ENCODE peak calls at places on chromosomes 6 and 20, in six cellular contexts. G, I, X, B, T and Z are unnamed samples.

GRCh38 chr6:11685411-11686093 is 93.1 kb downstream of the ADTRP start:
- DNase-seq in G (no peak), I (no peak), X (no peak), B (peak), T (no peak), Z (no peak)

GRCh38 chr20:46767127-46767761 is 57.8 kb downstream of the SLC2A10 start:
- DNase-seq in G (no peak), I (no peak), X (peak), B (peak), T (no peak), Z (peak)

GRCh38 chr20:4666001-4666470 is 55.7 kb upstream of the PRND start:
- DNase-seq in G (no peak), I (no peak), X (no peak), B (peak), T (no peak), Z (peak)

GRCh38 chr20:48735112-48735511 is 92.7 kb downstream of the PREX1 start:
- DNase-seq in G (no peak), I (no peak), X (no peak), B (no peak), T (no peak), Z (no peak)

GRCh38 chr6:83908813-83909212 is 49.3 kb downstream of the CYB5R4 start:
- DNase-seq in G (no peak), I (no peak), X (no peak), B (peak), T (no peak), Z (no peak)

GRCh38 chr6:18323935-18324707 is 59.8 kb upstream of the DEK start:
- DNase-seq in G (no peak), I (no peak), X (peak), B (peak), T (no peak), Z (peak)

GRCh38 chr20:14481863-14482262 is 144.5 kb upstream of the FLRT3 start:
- DNase-seq in G (no peak), I (no peak), X (no peak), B (peak), T (no peak), Z (no peak)

GRCh38 chr6:35086636-35087360 is 54.3 kb downstream of the TCP11 start:
- DNase-seq in G (no peak), I (no peak), X (no peak), B (no peak), T (peak), Z (no peak)

GRCh38 chr6:51112731-51113130 is 294.1 kb downstream of the TFAP2B start:
- DNase-seq in G (no peak), I (no peak), X (no peak), B (no peak), T (no peak), Z (no peak)

GRCh38 chr6:65289491-65289890 is 417.5 kb downstream of the EYS start:
- DNase-seq in G (no peak), I (no peak), X (no peak), B (peak), T (no peak), Z (no peak)

GRCh38 chr6:143331362-143331761 is 119.1 kb downstream of the ADAT2 start:
- DNase-seq in G (no peak), I (no peak), X (no peak), B (no peak), T (no peak), Z (no peak)

GRCh38 chr6:93972791-93973190 is 553.4 kb upstream of the EPHA7 start:
- DNase-seq in G (no peak), I (no peak), X (no peak), B (no peak), T (no peak), Z (no peak)

GRCh38 chr20:13119583-13119982 is 101.5 kb upstream of the ISM1 start:
- DNase-seq in G (no peak), I (no peak), X (peak), B (peak), T (no peak), Z (peak)

GRCh38 chr20:63441777-63442493 is 30.5 kb downstream of the KCNQ2 start:
- DNase-seq in G (peak), I (peak), X (no peak), B (peak), T (no peak), Z (peak)
- TF ChIP-seq CTCF in G (peak), I (peak), X (no peak), B (peak), T (no peak), Z (peak)

GRCh38 chr20:61727761-61728160 is 337.9 kb downstream of the TAF4 start:
- DNase-seq in G (no peak), I (no peak), X (no peak), B (no peak), T (no peak), Z (no peak)
- H3K4me3 ChIP-seq in G (no peak), I (no peak), X (no peak), B (no peak), T (no peak), Z (no peak)

DNA sequence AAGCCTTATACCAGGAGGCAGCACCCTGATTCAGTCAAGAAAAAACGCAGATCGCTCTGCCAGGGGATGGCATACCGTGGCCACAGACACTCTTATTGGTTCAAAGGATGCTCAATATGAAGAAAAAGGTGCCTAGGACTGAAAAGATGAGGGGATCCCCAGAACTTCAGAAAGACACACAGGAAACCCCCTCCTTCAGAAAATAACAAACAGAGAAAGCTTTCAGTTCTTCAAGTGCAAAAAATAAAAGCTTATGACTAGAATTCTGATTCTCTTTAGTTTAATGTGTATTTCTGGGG is 17.7 kb upstream of the MYB start:
- DNase-seq in G (no peak), I (no peak), X (peak), B (no peak), T (no peak), Z (peak)
- TF ChIP-seq CTCF in G (no peak), I (no peak), X (no peak), B (no peak), T (no peak), Z (no peak)

GRCh38 chr6:163412345-163412744 is 2.2 kb upstream of the QKI start:
- DNase-seq in G (no peak), I (no peak), X (no peak), B (no peak), T (no peak), Z (no peak)
- H3K4me3 ChIP-seq in G (peak), I (peak), X (no peak), B (peak), T (no peak), Z (peak)

DNA sequence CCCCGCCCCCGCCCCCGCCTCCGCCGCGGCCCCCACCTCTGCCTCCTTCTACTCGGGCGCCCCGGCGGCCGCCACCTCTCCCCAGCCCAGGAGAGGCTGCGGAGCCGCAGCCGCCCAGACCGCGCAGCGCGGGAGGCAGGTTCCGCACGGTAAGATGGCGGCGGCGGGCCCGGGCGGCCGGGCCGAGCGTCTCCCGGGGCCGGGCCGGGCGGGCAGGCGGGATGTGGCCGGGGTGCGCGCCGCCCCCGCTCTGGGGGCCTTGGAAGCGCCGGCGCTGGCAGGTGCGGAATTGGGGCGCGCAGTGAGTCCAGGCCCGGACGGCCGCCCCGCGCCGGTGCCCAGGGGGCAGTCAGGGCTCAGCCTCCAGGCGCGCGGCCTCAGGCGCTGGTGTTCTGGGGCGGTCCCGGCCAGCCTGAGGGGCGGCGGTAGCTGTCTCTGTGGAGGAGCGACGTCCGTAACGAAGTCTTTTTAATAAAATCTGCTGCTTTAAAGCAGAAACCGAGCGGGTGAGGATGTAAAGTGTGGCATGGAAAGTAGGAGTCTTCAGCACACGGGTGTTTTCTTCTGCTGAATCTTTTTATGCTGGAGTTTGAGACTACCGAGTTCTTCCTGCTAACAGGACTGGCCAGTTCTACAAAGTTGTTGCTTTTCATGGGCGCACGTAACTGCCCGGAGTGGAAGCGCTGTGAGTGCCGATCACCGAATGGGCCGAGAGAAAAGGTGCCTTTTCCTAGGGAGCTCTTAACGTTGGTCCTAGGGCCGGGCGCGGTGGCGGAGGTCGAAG is at the start of gene GID8:
- DNase-seq in G (no peak), I (peak), X (peak), B (peak), T (peak), Z (peak)
- TF ChIP-seq CTCF in G (no peak), I (no peak), X (no peak), B (no peak), T (no peak), Z (no peak)

DNA sequence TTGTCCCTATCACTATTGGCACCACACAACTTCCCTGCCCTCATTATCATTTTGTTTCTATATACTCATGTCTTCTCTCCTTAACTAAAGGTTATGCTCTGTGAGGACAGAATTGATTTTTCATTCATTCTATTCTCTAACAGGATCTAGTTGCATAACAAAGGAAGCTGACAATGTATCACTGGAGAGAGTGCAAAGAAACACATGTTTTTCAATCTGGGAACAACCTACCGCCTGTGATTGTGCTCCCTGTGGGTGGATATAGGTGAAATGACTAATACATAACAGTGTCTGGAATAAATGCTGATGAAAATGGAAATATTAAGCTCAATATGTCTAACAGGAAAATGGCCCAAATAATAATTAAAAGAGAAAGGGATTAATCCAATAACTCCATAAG is 56.6 kb downstream of the COL12A1 start:
- DNase-seq in G (no peak), I (no peak), X (no peak), B (peak), T (no peak), Z (no peak)
- H3K4me3 ChIP-seq in G (no peak), I (no peak), X (no peak), B (no peak), T (no peak), Z (no peak)

DNA sequence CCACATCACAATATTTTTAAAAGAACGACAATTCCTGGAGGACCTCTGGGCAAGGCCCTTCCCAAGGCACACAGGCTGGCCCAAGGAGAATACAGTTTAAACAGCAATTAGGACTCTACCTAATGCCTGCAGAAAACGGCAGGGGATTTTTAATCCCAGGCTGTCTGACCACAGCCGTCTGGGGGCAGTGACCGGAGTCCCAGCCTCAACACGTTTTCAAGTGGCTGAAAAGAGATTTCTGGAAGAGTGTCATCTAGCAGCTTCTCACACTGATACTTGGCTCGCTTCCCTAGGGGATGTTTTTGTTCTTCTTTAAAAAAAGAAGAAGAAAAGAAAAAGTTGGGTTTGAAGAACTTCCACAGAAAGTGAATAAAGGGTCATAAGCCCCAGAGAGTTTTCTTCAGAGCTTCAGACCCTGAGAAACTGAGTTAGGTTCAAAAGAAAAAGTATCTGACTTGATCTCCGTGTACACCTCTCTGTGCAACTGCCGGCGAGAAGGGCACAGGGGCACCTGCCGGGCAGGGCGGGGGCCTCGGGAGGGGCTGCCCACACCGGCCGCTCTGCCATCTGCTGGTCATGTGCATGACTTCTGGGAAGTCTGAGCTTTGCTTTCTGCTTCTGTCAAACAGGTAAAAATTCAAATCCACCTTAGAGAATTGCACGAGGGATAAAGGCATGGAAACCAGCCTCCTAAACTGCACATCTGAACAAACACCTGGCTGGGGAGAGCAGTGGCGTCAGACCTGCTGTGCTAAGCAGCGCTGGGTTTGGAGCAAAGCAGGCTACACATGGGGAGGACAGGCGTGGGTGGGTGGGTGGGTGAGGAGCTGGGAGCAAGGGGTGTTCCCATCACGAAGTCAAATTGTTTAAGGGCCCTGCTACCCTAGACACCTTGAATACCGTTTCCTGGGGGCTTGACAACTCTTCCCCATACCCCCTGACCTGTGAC is 33.0 kb downstream of the RRBP1 start:
- DNase-seq in G (no peak), I (no peak), X (peak), B (no peak), T (peak), Z (peak)
- TF ChIP-seq CTCF in G (peak), I (peak), X (peak), B (peak), T (peak), Z (no peak)

GRCh38 chr6:136226027-136226673 is 24.0 kb downstream of the MTFR2 start:
- DNase-seq in G (peak), I (no peak), X (peak), B (peak), T (no peak), Z (peak)
- H3K4me3 ChIP-seq in G (peak), I (peak), X (no peak), B (no peak), T (no peak), Z (no peak)